ENCODE peak calls at places on chromosomes 3 and 15, in ten cellular contexts. One of them, this sample, is unnamed.
A peak's percentile ranks its signal among the peaks of the same experiment; 100 is the strongest.

GRCh38 chr3:177565981-177566380 is 368.7 kb upstream of the TBL1XR1 start:
- DNase-seq in upper lobe of left lung: no peak
- DNase-seq in stomach: no peak
- DNase-seq in sigmoid colon: no peak
- DNase-seq in tibial nerve: no peak
- DNase-seq in transverse colon: no peak
- DNase-seq in esophagus muscularis mucosa: no peak
- DNase-seq in A549: no peak
- DNase-seq in GM12878: no peak
- DNase-seq in HepG2: no peak
- DNase-seq in this sample: no peak

GRCh38 chr3:117534138-117534537 is 824.6 kb downstream of the TUSC7 start:
- DNase-seq in A549: no peak
- DNase-seq in HepG2: no peak
- DNase-seq in upper lobe of left lung: no peak
- DNase-seq in GM12878: no peak
- DNase-seq in transverse colon: no peak
- DNase-seq in esophagus muscularis mucosa: no peak
- DNase-seq in sigmoid colon: no peak
- DNase-seq in tibial nerve: no peak
- DNase-seq in stomach: no peak
- DNase-seq in this sample: no peak

GRCh38 chr3:42721690-42722089 is 19.1 kb upstream of the HHATL start:
- DNase-seq in tibial nerve: no peak
- DNase-seq in upper lobe of left lung: no peak
- DNase-seq in A549: no peak
- DNase-seq in stomach: no peak
- DNase-seq in GM12878: no peak
- DNase-seq in transverse colon: no peak
- DNase-seq in HepG2: no peak
- DNase-seq in esophagus muscularis mucosa: no peak
- DNase-seq in sigmoid colon: no peak
- DNase-seq in this sample: no peak

GRCh38 chr3:60337421-60337820 is 913.8 kb downstream of the FHIT start:
- DNase-seq in GM12878: no peak
- DNase-seq in HepG2: no peak
- DNase-seq in transverse colon: no peak
- DNase-seq in upper lobe of left lung: no peak
- DNase-seq in stomach: no peak
- DNase-seq in esophagus muscularis mucosa: no peak
- DNase-seq in A549: no peak
- DNase-seq in sigmoid colon: no peak
- DNase-seq in tibial nerve: no peak
- DNase-seq in this sample: no peak

GRCh38 chr15:82140859-82141258 is 95.0 kb upstream of the MEX3B start:
- DNase-seq in upper lobe of left lung: no peak
- DNase-seq in stomach: no peak
- DNase-seq in A549: no peak
- DNase-seq in transverse colon: no peak
- DNase-seq in GM12878: no peak
- DNase-seq in esophagus muscularis mucosa: no peak
- DNase-seq in tibial nerve: no peak
- DNase-seq in sigmoid colon: no peak
- DNase-seq in HepG2: no peak
- DNase-seq in this sample: no peak

GRCh38 chr3:129549006-129549800 is 6.2 kb downstream of the H1-8 start:
- DNase-seq in upper lobe of left lung: no peak
- DNase-seq in A549: peak; percentile 24
- DNase-seq in esophagus muscularis mucosa: no peak
- DNase-seq in sigmoid colon: no peak
- DNase-seq in tibial nerve: no peak
- DNase-seq in transverse colon: no peak
- DNase-seq in stomach: no peak
- DNase-seq in GM12878: no peak
- DNase-seq in HepG2: no peak
- DNase-seq in this sample: no peak

GRCh38 chr15:99956820-99957641 is 223.8 kb upstream of the LYSMD4 start:
- DNase-seq in stomach: no peak
- DNase-seq in HepG2: no peak
- DNase-seq in tibial nerve: no peak
- DNase-seq in esophagus muscularis mucosa: peak; percentile 89
- DNase-seq in A549: no peak
- DNase-seq in sigmoid colon: peak; percentile 37
- DNase-seq in upper lobe of left lung: no peak
- DNase-seq in GM12878: no peak
- DNase-seq in transverse colon: no peak
- DNase-seq in this sample: no peak

GRCh38 chr15:48178612-48178931 is 477 bp upstream of the MYEF2 start:
- DNase-seq in A549: no peak
- DNase-seq in upper lobe of left lung: no peak
- DNase-seq in sigmoid colon: no peak
- DNase-seq in stomach: no peak
- DNase-seq in tibial nerve: no peak
- DNase-seq in esophagus muscularis mucosa: no peak
- DNase-seq in GM12878: no peak
- DNase-seq in transverse colon: no peak
- DNase-seq in HepG2: no peak
- DNase-seq in this sample: no peak

GRCh38 chr3:186417791-186418190 is 55.8 kb upstream of the DGKG start:
- DNase-seq in tibial nerve: no peak
- DNase-seq in esophagus muscularis mucosa: peak; percentile 62
- DNase-seq in transverse colon: no peak
- DNase-seq in sigmoid colon: no peak
- DNase-seq in stomach: no peak
- DNase-seq in GM12878: no peak
- DNase-seq in A549: peak; percentile 57
- DNase-seq in upper lobe of left lung: no peak
- DNase-seq in HepG2: no peak
- DNase-seq in this sample: no peak

GRCh38 chr3:123728014-123728413 is 143.2 kb upstream of the HACD2 start:
- DNase-seq in sigmoid colon: no peak
- DNase-seq in stomach: no peak
- DNase-seq in upper lobe of left lung: no peak
- DNase-seq in A549: no peak
- DNase-seq in HepG2: no peak
- DNase-seq in GM12878: no peak
- DNase-seq in esophagus muscularis mucosa: no peak
- DNase-seq in tibial nerve: no peak
- DNase-seq in transverse colon: no peak
- DNase-seq in this sample: no peak

GRCh38 chr3:87132801-87133200 is 94.3 kb upstream of the CHMP2B start:
- DNase-seq in GM12878: no peak
- DNase-seq in stomach: no peak
- DNase-seq in tibial nerve: no peak
- DNase-seq in esophagus muscularis mucosa: no peak
- DNase-seq in upper lobe of left lung: no peak
- DNase-seq in sigmoid colon: no peak
- DNase-seq in transverse colon: no peak
- DNase-seq in A549: no peak
- DNase-seq in HepG2: no peak
- DNase-seq in this sample: no peak

GRCh38 chr15:70195808-70196304 is 98.1 kb upstream of the TLE3 start:
- DNase-seq in tibial nerve: peak; percentile 34
- DNase-seq in stomach: peak; percentile 37
- DNase-seq in sigmoid colon: peak; percentile 93
- DNase-seq in HepG2: peak; percentile 67
- DNase-seq in A549: peak; percentile 20
- DNase-seq in esophagus muscularis mucosa: no peak
- DNase-seq in upper lobe of left lung: peak; percentile 33
- DNase-seq in GM12878: no peak
- DNase-seq in transverse colon: peak; percentile 59
- DNase-seq in this sample: peak; percentile 90
- TF ChIP-seq POLR2A in tibial nerve: no peak
- TF ChIP-seq POLR2A in stomach: no peak
- TF ChIP-seq POLR2A in sigmoid colon: no peak
- TF ChIP-seq POLR2A in HepG2: no peak
- TF ChIP-seq POLR2A in A549: no peak
- TF ChIP-seq POLR2A in esophagus muscularis mucosa: no peak
- TF ChIP-seq POLR2A in upper lobe of left lung: no peak
- TF ChIP-seq POLR2A in GM12878: no peak
- TF ChIP-seq POLR2A in transverse colon: no peak
- TF ChIP-seq POLR2A in this sample: no peak

DNA sequence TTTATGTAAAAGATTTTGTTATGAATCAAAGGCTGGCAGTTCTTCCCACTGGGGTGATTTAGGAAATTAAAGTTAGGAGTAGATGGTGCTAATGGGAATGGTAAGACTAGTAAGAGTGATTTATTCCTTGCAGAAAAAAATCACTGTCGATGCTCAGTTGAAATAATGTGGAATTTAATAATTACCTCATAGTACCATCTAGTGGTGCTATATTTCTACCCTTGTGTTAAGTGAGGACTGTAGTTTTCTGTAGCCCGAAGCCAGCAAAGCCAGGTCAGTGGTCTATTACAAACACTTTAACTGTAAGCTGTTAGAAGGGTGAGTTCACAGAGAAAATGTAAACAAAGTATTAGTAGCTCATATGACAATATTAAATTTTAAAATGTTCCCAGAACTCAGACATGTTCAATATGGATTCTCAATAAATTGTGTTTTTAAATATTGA is 39.5 kb upstream of the GOLGA8J start:
- DNase-seq in A549: peak; percentile 40
- DNase-seq in stomach: no peak
- DNase-seq in transverse colon: no peak
- DNase-seq in esophagus muscularis mucosa: peak; percentile 12
- DNase-seq in GM12878: no peak
- DNase-seq in HepG2: no peak
- DNase-seq in upper lobe of left lung: no peak
- DNase-seq in sigmoid colon: no peak
- DNase-seq in tibial nerve: no peak
- DNase-seq in this sample: no peak
- TF ChIP-seq EP300 in A549: no peak
- TF ChIP-seq EP300 in stomach: no peak
- TF ChIP-seq EP300 in transverse colon: no peak
- TF ChIP-seq EP300 in esophagus muscularis mucosa: no peak
- TF ChIP-seq EP300 in GM12878: no peak
- TF ChIP-seq EP300 in HepG2: no peak
- TF ChIP-seq EP300 in upper lobe of left lung: no peak
- TF ChIP-seq EP300 in sigmoid colon: no peak
- TF ChIP-seq EP300 in tibial nerve: no peak
- TF ChIP-seq EP300 in this sample: no peak

DNA sequence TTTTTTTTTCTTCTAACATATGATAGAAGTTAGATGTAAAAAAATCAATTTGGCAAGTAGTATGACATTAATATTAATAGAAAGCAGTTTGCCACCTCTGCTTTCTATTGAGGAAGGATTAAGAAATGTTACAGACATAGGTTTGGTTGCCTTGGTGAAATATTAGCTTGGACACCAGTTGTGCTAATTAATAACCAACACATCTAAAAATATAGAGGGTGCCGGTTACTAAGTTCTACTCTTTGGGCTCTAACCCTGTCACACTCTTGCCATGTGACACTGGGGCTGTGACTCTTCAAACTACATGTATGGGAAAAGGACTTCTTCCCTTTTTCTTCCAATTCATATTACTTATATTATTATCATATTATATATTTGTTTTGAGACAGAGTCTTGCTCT is 64.4 kb downstream of the TRIM71 start:
- DNase-seq in stomach: no peak
- DNase-seq in esophagus muscularis mucosa: no peak
- DNase-seq in tibial nerve: no peak
- DNase-seq in A549: no peak
- DNase-seq in GM12878: no peak
- DNase-seq in transverse colon: no peak
- DNase-seq in sigmoid colon: no peak
- DNase-seq in upper lobe of left lung: no peak
- DNase-seq in HepG2: no peak
- DNase-seq in this sample: no peak
- TF ChIP-seq POLR2A in stomach: no peak
- TF ChIP-seq POLR2A in esophagus muscularis mucosa: no peak
- TF ChIP-seq POLR2A in tibial nerve: no peak
- TF ChIP-seq POLR2A in A549: no peak
- TF ChIP-seq POLR2A in GM12878: no peak
- TF ChIP-seq POLR2A in transverse colon: no peak
- TF ChIP-seq POLR2A in sigmoid colon: no peak
- TF ChIP-seq POLR2A in upper lobe of left lung: no peak
- TF ChIP-seq POLR2A in HepG2: no peak
- TF ChIP-seq POLR2A in this sample: no peak

GRCh38 chr15:58472821-58473581 is 41.2 kb downstream of the LIPC start:
- DNase-seq in transverse colon: no peak
- DNase-seq in HepG2: no peak
- DNase-seq in GM12878: no peak
- DNase-seq in esophagus muscularis mucosa: no peak
- DNase-seq in tibial nerve: no peak
- DNase-seq in upper lobe of left lung: no peak
- DNase-seq in stomach: no peak
- DNase-seq in sigmoid colon: no peak
- DNase-seq in A549: no peak
- DNase-seq in this sample: no peak

GRCh38 chr15:58473720-58474119 is 41.9 kb downstream of the LIPC start:
- DNase-seq in HepG2: no peak
- DNase-seq in GM12878: peak; percentile 63
- DNase-seq in stomach: no peak
- DNase-seq in sigmoid colon: no peak
- DNase-seq in upper lobe of left lung: no peak
- DNase-seq in A549: peak; percentile 71
- DNase-seq in tibial nerve: no peak
- DNase-seq in transverse colon: no peak
- DNase-seq in esophagus muscularis mucosa: no peak
- DNase-seq in this sample: no peak

GRCh38 chr15:58475573-58476524 is 44.1 kb downstream of the LIPC start:
- DNase-seq in A549: no peak
- DNase-seq in upper lobe of left lung: peak; percentile 56
- DNase-seq in sigmoid colon: no peak
- DNase-seq in tibial nerve: peak; percentile 18
- DNase-seq in HepG2: peak; percentile 94
- DNase-seq in transverse colon: no peak
- DNase-seq in stomach: no peak
- DNase-seq in esophagus muscularis mucosa: no peak
- DNase-seq in GM12878: no peak
- DNase-seq in this sample: no peak

GRCh38 chr15:58476525-58477162 is 44.9 kb downstream of the LIPC start:
- DNase-seq in sigmoid colon: no peak
- DNase-seq in tibial nerve: no peak
- DNase-seq in upper lobe of left lung: no peak
- DNase-seq in GM12878: no peak
- DNase-seq in stomach: no peak
- DNase-seq in HepG2: peak; percentile 75
- DNase-seq in transverse colon: no peak
- DNase-seq in esophagus muscularis mucosa: no peak
- DNase-seq in A549: no peak
- DNase-seq in this sample: no peak

GRCh38 chr15:58474741-58475323 is 43.0 kb downstream of the LIPC start:
- DNase-seq in sigmoid colon: no peak
- DNase-seq in upper lobe of left lung: no peak
- DNase-seq in tibial nerve: no peak
- DNase-seq in esophagus muscularis mucosa: no peak
- DNase-seq in transverse colon: no peak
- DNase-seq in HepG2: no peak
- DNase-seq in GM12878: no peak
- DNase-seq in A549: no peak
- DNase-seq in stomach: no peak
- DNase-seq in this sample: no peak
- TF ChIP-seq EP300 in sigmoid colon: no peak
- TF ChIP-seq EP300 in upper lobe of left lung: no peak
- TF ChIP-seq EP300 in tibial nerve: no peak
- TF ChIP-seq EP300 in esophagus muscularis mucosa: no peak
- TF ChIP-seq EP300 in transverse colon: no peak
- TF ChIP-seq EP300 in HepG2: no peak
- TF ChIP-seq EP300 in GM12878: no peak
- TF ChIP-seq EP300 in A549: no peak
- TF ChIP-seq EP300 in stomach: no peak
- TF ChIP-seq EP300 in this sample: no peak